ENCODE peak calls at places on chromosomes 6 and 20, in ten cellular contexts. One of them, this sample, is unnamed. For H3K4me1 and H3K27me3, the result is how much of the 10 kb centered on the place peaks cover.

GRCh38 chr6:40599580-40599979 is 12.4 kb upstream of the LRFN2 start:
- DNase-seq in GM23248: peak
- DNase-seq in sigmoid colon: no peak
- DNase-seq in GM23338: peak
- DNase-seq in esophagus squamous epithelium: no peak
- DNase-seq in Karpas-422: no peak
- DNase-seq in neuronal stem cell: no peak
- DNase-seq in cardiac muscle cell: no peak
- DNase-seq in SJSA1: no peak
- DNase-seq in spleen: no peak
- DNase-seq in this sample: no peak

GRCh38 chr6:42175860-42176259 is 2.7 kb downstream of the GUCA1A start:
- DNase-seq in spleen: no peak
- DNase-seq in sigmoid colon: no peak
- DNase-seq in Karpas-422: no peak
- DNase-seq in GM23338: peak
- DNase-seq in SJSA1: no peak
- DNase-seq in esophagus squamous epithelium: no peak
- DNase-seq in neuronal stem cell: no peak
- DNase-seq in GM23248: peak
- DNase-seq in cardiac muscle cell: no peak
- DNase-seq in this sample: no peak

GRCh38 chr20:39631557-39631956 is 669.4 kb downstream of the DHX35 start:
- DNase-seq in esophagus squamous epithelium: no peak
- DNase-seq in spleen: no peak
- DNase-seq in sigmoid colon: no peak
- DNase-seq in GM23248: peak
- DNase-seq in cardiac muscle cell: no peak
- DNase-seq in SJSA1: no peak
- DNase-seq in GM23338: no peak
- DNase-seq in neuronal stem cell: no peak
- DNase-seq in Karpas-422: no peak
- DNase-seq in this sample: no peak

GRCh38 chr6:41374618-41375590 is 39.5 kb downstream of the NCR2 start:
- DNase-seq in spleen: no peak
- DNase-seq in esophagus squamous epithelium: no peak
- DNase-seq in cardiac muscle cell: no peak
- DNase-seq in sigmoid colon: no peak
- DNase-seq in SJSA1: no peak
- DNase-seq in GM23338: peak
- DNase-seq in GM23248: peak
- DNase-seq in neuronal stem cell: no peak
- DNase-seq in Karpas-422: no peak
- DNase-seq in this sample: no peak

GRCh38 chr6:51542466-51542865 is 544.9 kb downstream of the PKHD1 start:
- DNase-seq in GM23338: no peak
- DNase-seq in GM23248: peak
- DNase-seq in sigmoid colon: no peak
- DNase-seq in neuronal stem cell: no peak
- DNase-seq in SJSA1: peak
- DNase-seq in spleen: no peak
- DNase-seq in Karpas-422: no peak
- DNase-seq in esophagus squamous epithelium: no peak
- DNase-seq in cardiac muscle cell: no peak
- DNase-seq in this sample: no peak

GRCh38 chr20:40641809-40642208 is 47.2 kb downstream of the MAFB start:
- DNase-seq in SJSA1: no peak
- DNase-seq in GM23338: no peak
- DNase-seq in GM23248: no peak
- DNase-seq in esophagus squamous epithelium: no peak
- DNase-seq in sigmoid colon: no peak
- DNase-seq in Karpas-422: no peak
- DNase-seq in neuronal stem cell: no peak
- DNase-seq in spleen: no peak
- DNase-seq in cardiac muscle cell: no peak
- DNase-seq in this sample: no peak

GRCh38 chr20:6828794-6829423 is 61.4 kb downstream of the BMP2 start:
- DNase-seq in sigmoid colon: no peak
- DNase-seq in neuronal stem cell: peak
- DNase-seq in GM23248: peak
- DNase-seq in GM23338: peak
- DNase-seq in SJSA1: peak
- DNase-seq in esophagus squamous epithelium: no peak
- DNase-seq in cardiac muscle cell: peak
- DNase-seq in Karpas-422: peak
- DNase-seq in spleen: no peak
- DNase-seq in this sample: peak

GRCh38 chr20:37980876-37981275 is 52.4 kb downstream of the TTI1 start:
- DNase-seq in sigmoid colon: no peak
- DNase-seq in spleen: no peak
- DNase-seq in cardiac muscle cell: no peak
- DNase-seq in GM23338: peak
- DNase-seq in GM23248: no peak
- DNase-seq in Karpas-422: no peak
- DNase-seq in SJSA1: no peak
- DNase-seq in neuronal stem cell: no peak
- DNase-seq in esophagus squamous epithelium: no peak
- DNase-seq in this sample: no peak

GRCh38 chr6:152323376-152323775 is 313.8 kb downstream of the SYNE1 start:
- DNase-seq in sigmoid colon: no peak
- DNase-seq in SJSA1: no peak
- DNase-seq in cardiac muscle cell: no peak
- DNase-seq in Karpas-422: no peak
- DNase-seq in GM23338: peak
- DNase-seq in spleen: no peak
- DNase-seq in esophagus squamous epithelium: no peak
- DNase-seq in GM23248: no peak
- DNase-seq in neuronal stem cell: no peak
- DNase-seq in this sample: no peak

GRCh38 chr6:152316024-152316423 is 321.1 kb downstream of the SYNE1 start:
- DNase-seq in cardiac muscle cell: peak
- DNase-seq in sigmoid colon: peak
- DNase-seq in Karpas-422: no peak
- DNase-seq in SJSA1: no peak
- DNase-seq in spleen: peak
- DNase-seq in GM23338: no peak
- DNase-seq in GM23248: peak
- DNase-seq in esophagus squamous epithelium: no peak
- DNase-seq in neuronal stem cell: no peak
- DNase-seq in this sample: no peak

GRCh38 chr6:152314483-152314832 is 322.7 kb downstream of the SYNE1 start:
- DNase-seq in esophagus squamous epithelium: no peak
- DNase-seq in GM23248: no peak
- DNase-seq in GM23338: no peak
- DNase-seq in neuronal stem cell: no peak
- DNase-seq in cardiac muscle cell: no peak
- DNase-seq in Karpas-422: no peak
- DNase-seq in sigmoid colon: no peak
- DNase-seq in spleen: no peak
- DNase-seq in SJSA1: no peak
- DNase-seq in this sample: no peak

GRCh38 chr6:152313542-152314482 is 323.4 kb downstream of the SYNE1 start:
- DNase-seq in cardiac muscle cell: peak
- DNase-seq in GM23338: peak
- DNase-seq in esophagus squamous epithelium: no peak
- DNase-seq in spleen: no peak
- DNase-seq in SJSA1: peak
- DNase-seq in sigmoid colon: no peak
- DNase-seq in GM23248: peak
- DNase-seq in Karpas-422: no peak
- DNase-seq in neuronal stem cell: no peak
- DNase-seq in this sample: no peak

DNA sequence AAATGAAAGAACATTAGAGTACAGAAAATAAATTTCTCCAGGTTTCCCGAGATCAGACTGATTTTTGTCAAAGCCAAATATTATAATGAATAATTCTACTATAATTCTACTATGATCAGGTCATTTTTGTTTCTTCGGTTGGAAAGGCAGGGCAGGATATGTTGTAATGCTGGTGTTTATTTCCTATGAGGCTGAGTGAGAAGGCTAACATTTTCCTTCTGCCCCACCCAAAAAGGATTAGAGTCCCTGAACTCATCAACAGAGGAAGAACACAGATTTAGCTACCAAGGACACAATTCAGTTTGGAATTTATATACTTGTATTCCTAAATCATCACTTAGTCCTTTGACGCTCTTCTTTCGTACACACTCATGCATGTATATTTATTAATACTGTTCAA is 318.9 kb downstream of the SYNE1 start:
- DNase-seq in cardiac muscle cell: peak
- DNase-seq in spleen: no peak
- DNase-seq in sigmoid colon: no peak
- DNase-seq in GM23338: no peak
- DNase-seq in Karpas-422: no peak
- DNase-seq in esophagus squamous epithelium: no peak
- DNase-seq in GM23248: peak
- DNase-seq in neuronal stem cell: no peak
- DNase-seq in SJSA1: no peak
- DNase-seq in this sample: no peak
- H3K4me1 ChIP-seq in cardiac muscle cell: under half
- H3K4me1 ChIP-seq in spleen: under half
- H3K4me1 ChIP-seq in sigmoid colon: under half
- H3K4me1 ChIP-seq in GM23338: under half
- H3K4me1 ChIP-seq in Karpas-422: under half
- H3K4me1 ChIP-seq in esophagus squamous epithelium: under half
- H3K4me1 ChIP-seq in GM23248: under half
- H3K4me1 ChIP-seq in neuronal stem cell: under half
- H3K4me1 ChIP-seq in SJSA1: under half
- H3K4me1 ChIP-seq in this sample: under half

DNA sequence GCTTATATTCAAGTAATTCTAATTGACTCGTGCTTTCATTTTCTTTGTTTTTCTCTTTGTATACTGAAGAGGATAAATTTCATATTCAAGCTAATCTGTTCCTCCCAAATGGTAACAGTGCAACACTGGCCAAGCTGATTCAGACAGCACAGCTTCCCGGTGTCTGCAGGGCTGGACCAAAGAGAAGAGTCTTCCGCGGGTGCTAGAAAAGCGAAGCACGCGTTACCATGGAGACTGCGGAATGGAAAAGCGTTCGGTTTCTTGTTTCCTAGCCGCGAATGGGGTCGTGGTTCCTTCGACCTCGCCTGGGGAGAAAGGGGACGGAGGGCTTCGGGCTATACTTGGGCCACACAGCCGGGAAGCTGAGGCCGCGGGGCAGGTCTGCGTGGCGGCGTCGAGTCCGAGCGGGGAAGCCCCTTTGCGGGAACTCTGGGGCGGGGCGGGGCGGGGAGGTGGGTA is 6.2 kb upstream of the ZNF311 start:
- DNase-seq in SJSA1: peak
- DNase-seq in esophagus squamous epithelium: no peak
- DNase-seq in GM23338: peak
- DNase-seq in cardiac muscle cell: peak
- DNase-seq in GM23248: peak
- DNase-seq in sigmoid colon: peak
- DNase-seq in neuronal stem cell: peak
- DNase-seq in Karpas-422: no peak
- DNase-seq in spleen: no peak
- DNase-seq in this sample: peak
- H3K27me3 ChIP-seq in SJSA1: under half
- H3K27me3 ChIP-seq in esophagus squamous epithelium: under half
- H3K27me3 ChIP-seq in GM23338: half or more
- H3K27me3 ChIP-seq in cardiac muscle cell: half or more
- H3K27me3 ChIP-seq in GM23248: under half
- H3K27me3 ChIP-seq in sigmoid colon: under half
- H3K27me3 ChIP-seq in neuronal stem cell: under half
- H3K27me3 ChIP-seq in Karpas-422: under half
- H3K27me3 ChIP-seq in spleen: half or more
- H3K27me3 ChIP-seq in this sample: under half

DNA sequence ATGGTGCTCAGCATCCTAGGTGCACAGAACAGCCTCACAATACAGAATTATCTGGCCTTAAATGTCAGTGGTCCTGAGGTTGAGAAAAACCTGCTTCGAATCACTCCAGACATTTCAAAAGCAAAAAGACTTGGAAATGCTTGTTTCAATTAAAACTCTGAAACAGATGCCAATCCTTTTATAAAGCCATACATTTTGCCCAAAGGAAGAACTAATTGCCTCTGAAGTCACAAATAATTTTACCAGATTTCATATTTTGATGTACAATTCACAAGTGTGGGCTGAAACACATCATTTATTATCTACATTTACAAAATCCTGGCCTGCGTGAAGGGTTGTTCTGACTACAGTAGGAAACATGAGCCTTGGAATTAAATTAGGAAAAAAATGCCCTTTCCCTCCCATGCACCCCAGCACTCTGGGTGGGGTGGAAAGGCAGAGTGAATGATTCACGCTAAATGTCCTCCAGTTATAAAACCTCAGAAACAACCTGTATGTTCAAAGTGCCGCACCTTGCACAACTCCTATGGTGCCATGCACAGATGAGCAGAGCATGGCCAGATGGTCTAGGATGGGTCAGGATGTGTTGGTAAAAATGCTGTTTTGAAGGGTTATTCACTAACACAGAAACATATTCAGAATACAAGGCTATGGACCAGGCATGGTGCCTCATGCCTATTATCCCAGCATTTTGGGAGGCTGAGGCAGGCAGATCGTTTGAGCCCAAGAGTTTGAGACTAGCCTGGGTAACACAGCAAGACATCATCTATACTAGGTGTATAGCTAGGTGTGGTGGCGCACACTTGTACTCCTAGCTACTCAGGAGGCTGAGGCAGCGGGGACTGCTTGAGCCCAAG is 87.0 kb downstream of the ZMYND8 start:
- DNase-seq in sigmoid colon: no peak
- DNase-seq in GM23248: peak
- DNase-seq in spleen: no peak
- DNase-seq in esophagus squamous epithelium: no peak
- DNase-seq in SJSA1: no peak
- DNase-seq in neuronal stem cell: no peak
- DNase-seq in GM23338: no peak
- DNase-seq in Karpas-422: no peak
- DNase-seq in cardiac muscle cell: no peak
- DNase-seq in this sample: no peak
- H3K4me1 ChIP-seq in sigmoid colon: under half
- H3K4me1 ChIP-seq in GM23248: under half
- H3K4me1 ChIP-seq in spleen: under half
- H3K4me1 ChIP-seq in esophagus squamous epithelium: under half
- H3K4me1 ChIP-seq in SJSA1: under half
- H3K4me1 ChIP-seq in neuronal stem cell: under half
- H3K4me1 ChIP-seq in GM23338: under half
- H3K4me1 ChIP-seq in Karpas-422: half or more
- H3K4me1 ChIP-seq in cardiac muscle cell: under half
- H3K4me1 ChIP-seq in this sample: under half

DNA sequence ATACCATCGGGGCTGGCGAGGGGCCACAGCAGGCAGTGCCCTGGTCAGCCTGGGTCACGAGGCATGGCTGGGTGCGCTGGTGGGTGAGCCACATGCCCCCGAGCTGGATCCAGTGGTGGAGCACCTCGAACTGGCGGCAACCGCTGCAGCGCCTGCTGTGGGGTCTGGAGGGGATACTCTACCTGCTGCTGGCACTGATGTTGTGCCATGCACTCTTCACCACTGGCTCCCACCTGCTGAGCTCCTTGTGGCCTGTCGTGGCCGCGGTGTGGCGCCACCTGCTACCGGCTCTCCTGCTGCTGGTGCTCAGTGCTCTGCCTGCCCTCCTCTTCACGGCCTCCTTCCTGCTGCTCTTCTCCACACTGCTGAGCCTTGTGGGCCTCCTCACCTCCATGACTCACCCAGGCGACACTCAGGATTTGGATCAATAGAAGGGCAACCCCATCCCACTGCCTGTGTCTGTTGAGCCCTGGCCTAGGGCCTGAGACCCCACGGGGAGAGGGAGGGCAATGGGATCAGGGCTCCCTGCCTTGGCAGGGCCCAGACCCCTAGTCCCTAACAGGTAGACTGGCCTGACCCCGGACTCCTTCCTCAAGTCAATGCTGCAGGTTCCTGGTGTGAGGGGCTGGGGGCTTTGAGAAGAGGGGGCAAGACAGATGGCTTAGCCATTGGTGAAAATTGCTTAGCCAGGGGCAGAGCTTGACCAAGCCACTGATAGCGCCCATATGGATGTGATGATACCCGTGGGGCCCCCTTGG is 598 bp downstream of the TMEM239 start:
- DNase-seq in GM23338: peak
- DNase-seq in Karpas-422: peak
- DNase-seq in sigmoid colon: no peak
- DNase-seq in neuronal stem cell: no peak
- DNase-seq in spleen: no peak
- DNase-seq in SJSA1: no peak
- DNase-seq in cardiac muscle cell: no peak
- DNase-seq in GM23248: no peak
- DNase-seq in esophagus squamous epithelium: no peak
- DNase-seq in this sample: no peak
- H3K27me3 ChIP-seq in GM23338: half or more
- H3K27me3 ChIP-seq in Karpas-422: under half
- H3K27me3 ChIP-seq in sigmoid colon: under half
- H3K27me3 ChIP-seq in neuronal stem cell: under half
- H3K27me3 ChIP-seq in spleen: under half
- H3K27me3 ChIP-seq in SJSA1: under half
- H3K27me3 ChIP-seq in cardiac muscle cell: under half
- H3K27me3 ChIP-seq in GM23248: under half
- H3K27me3 ChIP-seq in esophagus squamous epithelium: under half
- H3K27me3 ChIP-seq in this sample: under half

This sample was measured in SJCRH30.